ENCODE peak calls at places on chromosomes 1 and 21, in ten cellular contexts. S, M, P, K, V, Q, G, I, B and O are unnamed samples.
A peak's percentile ranks its signal among the peaks of the same experiment; 100 is the strongest.

GRCh38 chr1:52364235-52364839 is 1.7 kb downstream of the CC2D1B start:
- DNase-seq in M (no peak), Q (no peak), V (no peak), B (no peak), S (no peak), K (no peak), I (no peak), G (no peak), P (no peak), O (no peak)

GRCh38 chr1:86542626-86543025 is 4.3 kb upstream of the CLCA4 start:
- DNase-seq in B (no peak), K (no peak), M (no peak), G (no peak), S (no peak), I (no peak), V (no peak), P (no peak), Q (no peak), O (no peak)

GRCh38 chr1:85579619-85580018 is 942 bp upstream of the CCN1 start:
- DNase-seq in G (no peak), V (no peak), B (no peak), S (no peak), K (no peak), I (no peak), Q (no peak), P (no peak), M (peak; percentile 57), O (no peak)

GRCh38 chr1:176603696-176604095 is 140.7 kb downstream of the PAPPA2 start:
- DNase-seq in P (no peak), G (no peak), K (no peak), M (no peak), I (peak; percentile 64), V (no peak), Q (no peak), S (no peak), B (no peak), O (no peak)

GRCh38 chr1:2573250-2573649 is 13.3 kb upstream of the PRXL2B start:
- DNase-seq in G (no peak), Q (no peak), V (no peak), K (no peak), B (no peak), M (no peak), S (no peak), P (no peak), I (no peak), O (no peak)

GRCh38 chr21:25895565-25896205 is 160.9 kb downstream of the GABPA start:
- DNase-seq in I (no peak), K (no peak), Q (no peak), M (no peak), S (no peak), B (no peak), P (peak; percentile 4), G (no peak), V (no peak), O (no peak)

GRCh38 chr1:215543191-215543606 is 23.9 kb upstream of the KCTD3 start:
- DNase-seq in B (no peak), I (no peak), S (no peak), M (no peak), V (no peak), Q (no peak), G (no peak), K (no peak), P (peak; percentile 54), O (no peak)

GRCh38 chr1:205124726-205125125 is 2.9 kb upstream of the RBBP5 start:
- DNase-seq in Q (no peak), K (no peak), V (no peak), G (no peak), S (no peak), I (no peak), B (no peak), P (no peak), M (no peak), O (no peak)

GRCh38 chr21:46226920-46227599 is 1.5 kb downstream of the LSS start:
- DNase-seq in S (no peak), K (no peak), P (peak; percentile 58), M (no peak), V (no peak), B (no peak), G (peak; percentile 16), Q (peak; percentile 46), I (peak; percentile 31), O (peak; percentile 63)

GRCh38 chr1:119808972-119809550 is 2.2 kb downstream of the REG4 start:
- DNase-seq in I (peak; percentile 16), B (no peak), S (peak; percentile 81), K (peak; percentile 53), G (peak; percentile 58), M (peak; percentile 70), V (peak; percentile 55), P (no peak), Q (peak; percentile 83), O (peak; percentile 71)
- TF ChIP-seq CTCF in I (peak; percentile 98), B (peak; percentile 40), S (peak; percentile 88), K (peak; percentile 93), G (peak; percentile 98), M (peak; percentile 81), V (peak; percentile 93), P (peak; percentile 92), Q (peak; percentile 83), O (peak; percentile 85)

GRCh38 chr1:108316545-108316944 is 72.7 kb upstream of the NBPF4 start:
- DNase-seq in M (no peak), P (no peak), K (no peak), Q (no peak), S (no peak), G (no peak), B (no peak), V (no peak), I (no peak), O (no peak)
- TF ChIP-seq CTCF in M (peak; percentile 36), P (peak; percentile 37), K (peak; percentile 39), Q (peak; percentile 27), S (no peak), G (peak; percentile 46), B (no peak), V (peak; percentile 36), I (peak; percentile 30), O (no peak)

DNA sequence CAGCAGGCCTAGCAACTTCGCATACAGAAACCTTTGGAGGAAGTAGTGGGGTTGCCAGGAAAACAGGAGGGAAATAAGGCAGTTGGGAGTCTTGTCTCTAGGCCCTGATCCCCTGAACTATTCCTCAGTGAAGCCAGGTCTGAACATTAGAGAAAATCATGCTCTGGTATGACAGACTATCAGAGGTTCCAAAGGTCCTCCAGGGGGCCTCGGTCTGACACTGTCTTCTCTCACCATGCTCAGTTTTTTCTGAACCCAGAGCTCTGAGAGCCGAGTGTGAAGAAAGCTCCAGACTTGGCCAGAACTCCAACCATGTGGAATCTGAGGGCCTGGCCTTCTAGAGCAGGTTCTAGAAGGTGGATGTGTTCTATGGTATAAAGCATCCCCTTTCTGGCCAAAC is 4.0 kb downstream of the TOMM40L start:
- DNase-seq in K (no peak), Q (no peak), G (no peak), P (no peak), S (no peak), I (no peak), M (no peak), V (no peak), B (no peak), O (no peak)
- TF ChIP-seq CTCF in K (no peak), Q (no peak), G (peak; percentile 27), P (no peak), S (no peak), I (peak; percentile 18), M (no peak), V (peak; percentile 15), B (no peak), O (peak; percentile 26)

GRCh38 chr21:34517491-34518245 is 5.7 kb upstream of the KCNE1 start:
- DNase-seq in Q (no peak), S (no peak), K (no peak), V (no peak), M (no peak), B (no peak), G (no peak), P (no peak), I (no peak), O (no peak)
- TF ChIP-seq CTCF in Q (peak; percentile 32), S (no peak), K (peak; percentile 32), V (peak; percentile 33), M (peak; percentile 29), B (no peak), G (peak; percentile 67), P (peak; percentile 32), I (peak; percentile 42), O (peak; percentile 19)